ENCODE peak calls at places on chromosomes 6 and 20, in ten cellular contexts. A is SHP77, X is foreskin fibroblast, E is left colon, Q is H54, F is choroid plexus epithelial cell, W is brain microvascular endothelial cell, Y is fibroblast of the conjunctiva, S is amygdala, J is sciatic nerve. R is an unnamed sample.

GRCh38 chr20:3751664-3752385 is 15.7 kb downstream of the ADISSP start:
- DNase-seq in X (no peak), Y (no peak), Q (no peak), F (no peak), W (no peak), S (no peak), E (peak; percentile 74), J (no peak), A (no peak), R (no peak)

GRCh38 chr20:56487216-56487615 is 18.8 kb downstream of the RTF2 start:
- DNase-seq in J (no peak), W (no peak), E (no peak), F (no peak), X (no peak), A (no peak), S (no peak), Q (no peak), Y (no peak), R (no peak)

GRCh38 chr6:44582930-44583329 is 195.4 kb downstream of the CDC5L start:
- DNase-seq in Q (no peak), F (no peak), Y (no peak), E (no peak), X (no peak), W (no peak), J (no peak), A (no peak), S (no peak), R (no peak)

GRCh38 chr6:5994999-5995698 is 11.6 kb downstream of the NRN1 start:
- DNase-seq in J (no peak), A (no peak), W (no peak), F (no peak), Y (no peak), S (no peak), E (no peak), X (no peak), Q (no peak), R (no peak)

GRCh38 chr6:133512410-133513016 is 271.4 kb downstream of the EYA4 start:
- DNase-seq in X (peak; percentile 78), Q (peak; percentile 5), J (peak; percentile 70), W (peak; percentile 59), A (peak; percentile 41), E (no peak), S (no peak), Y (peak; percentile 56), F (peak; percentile 82), R (peak; percentile 32)

GRCh38 chr20:25220810-25221591 is 25.5 kb downstream of the ENTPD6 start:
- DNase-seq in W (no peak), F (no peak), Q (no peak), A (no peak), E (peak; percentile 78), J (no peak), X (no peak), S (no peak), Y (no peak), R (no peak)

GRCh38 chr20:31808481-31808880 is 10.7 kb upstream of the MYLK2 start:
- DNase-seq in E (no peak), F (no peak), S (no peak), X (no peak), Y (no peak), Q (no peak), J (no peak), W (peak; percentile 12), A (no peak), R (no peak)

GRCh38 chr20:51481311-51481997 is 61.1 kb downstream of the NFATC2 start:
- DNase-seq in Y (no peak), J (peak; percentile 35), S (no peak), X (no peak), A (no peak), F (no peak), W (no peak), Q (no peak), E (no peak), R (no peak)

GRCh38 chr6:6884193-6884627 is 223.6 kb upstream of the RREB1 start:
- DNase-seq in W (no peak), Y (no peak), E (no peak), F (peak; percentile 44), J (no peak), S (no peak), A (no peak), Q (no peak), X (peak; percentile 8), R (no peak)

GRCh38 chr6:15622045-15622750 is 40.6 kb downstream of the DTNBP1 start:
- DNase-seq in X (peak; percentile 32), F (peak; percentile 39), J (no peak), E (no peak), A (no peak), Q (no peak), Y (no peak), S (no peak), W (no peak), R (no peak)

GRCh38 chr6:142763205-142763604 is 181.8 kb downstream of the HIVEP2 start:
- DNase-seq in Q (no peak), X (peak; percentile 73), A (no peak), Y (no peak), J (no peak), F (no peak), E (no peak), S (no peak), W (no peak), R (no peak)

GRCh38 chr6:81929828-81930227 is 177.3 kb upstream of the TENT5A start:
- DNase-seq in Q (no peak), E (no peak), S (no peak), W (no peak), X (peak; percentile 13), F (peak; percentile 62), A (no peak), J (no peak), Y (peak; percentile 31), R (no peak)

GRCh38 chr20:12053348-12053747 is 135.7 kb downstream of the BTBD3 start:
- DNase-seq in Q (peak; percentile 29), F (peak; percentile 89), S (no peak), E (no peak), A (no peak), W (peak; percentile 71), J (no peak), Y (no peak), X (peak; percentile 63), R (no peak)

GRCh38 chr6:169169941-169170582 is 83.6 kb downstream of the THBS2 start:
- DNase-seq in F (no peak), E (no peak), S (no peak), Q (no peak), A (no peak), W (no peak), Y (no peak), X (no peak), J (no peak), R (no peak)

R was measured in brain pericyte.